ENCODE peak calls at places on chromosomes 7 and 10, in five cellular contexts. One of them, this sample, is unnamed.

GRCh38 chr7:29239638-29240037 is 45.1 kb downstream of the CHN2 start:
- DNase-seq in uterus: no peak
- DNase-seq in A549: peak
- DNase-seq in nephron progenitor cell: no peak
- DNase-seq in activated CD8-positive, alpha-beta T cell treated with anti-CD3 and anti-CD28 coated beads for 36 hours: peak
- DNase-seq in this sample: no peak

GRCh38 chr10:71234017-71234894 is 21.9 kb downstream of the UNC5B start:
- DNase-seq in uterus: no peak
- DNase-seq in A549: no peak
- DNase-seq in nephron progenitor cell: no peak
- DNase-seq in activated CD8-positive, alpha-beta T cell treated with anti-CD3 and anti-CD28 coated beads for 36 hours: no peak
- DNase-seq in this sample: no peak

GRCh38 chr7:97871659-97872024 is 566 bp downstream of the ASNS start:
- DNase-seq in uterus: peak
- DNase-seq in A549: no peak
- DNase-seq in nephron progenitor cell: no peak
- DNase-seq in activated CD8-positive, alpha-beta T cell treated with anti-CD3 and anti-CD28 coated beads for 36 hours: peak
- DNase-seq in this sample: no peak

GRCh38 chr7:14630048-14630447 is 272.5 kb downstream of the DGKB start:
- DNase-seq in uterus: no peak
- DNase-seq in A549: no peak
- DNase-seq in nephron progenitor cell: no peak
- DNase-seq in activated CD8-positive, alpha-beta T cell treated with anti-CD3 and anti-CD28 coated beads for 36 hours: no peak
- DNase-seq in this sample: no peak

GRCh38 chr10:14583252-14583651 is 191.4 kb downstream of the FAM107B start:
- DNase-seq in uterus: no peak
- DNase-seq in A549: no peak
- DNase-seq in nephron progenitor cell: no peak
- DNase-seq in activated CD8-positive, alpha-beta T cell treated with anti-CD3 and anti-CD28 coated beads for 36 hours: peak
- DNase-seq in this sample: no peak

GRCh38 chr7:71625534-71625933 is 493.6 kb downstream of the GALNT17 start:
- DNase-seq in uterus: no peak
- DNase-seq in A549: no peak
- DNase-seq in nephron progenitor cell: no peak
- DNase-seq in activated CD8-positive, alpha-beta T cell treated with anti-CD3 and anti-CD28 coated beads for 36 hours: no peak
- DNase-seq in this sample: no peak

GRCh38 chr7:98294326-98294725 is 12.8 kb downstream of the BRI3 start:
- DNase-seq in uterus: no peak
- DNase-seq in A549: no peak
- DNase-seq in nephron progenitor cell: no peak
- DNase-seq in activated CD8-positive, alpha-beta T cell treated with anti-CD3 and anti-CD28 coated beads for 36 hours: no peak
- DNase-seq in this sample: no peak

GRCh38 chr10:42553064-42553407 is 85.3 kb downstream of the ZNF33B start:
- DNase-seq in uterus: no peak
- DNase-seq in A549: no peak
- DNase-seq in nephron progenitor cell: no peak
- DNase-seq in activated CD8-positive, alpha-beta T cell treated with anti-CD3 and anti-CD28 coated beads for 36 hours: no peak
- DNase-seq in this sample: no peak

GRCh38 chr7:158442260-158442659 is 145.4 kb downstream of the PTPRN2 start:
- DNase-seq in uterus: no peak
- DNase-seq in A549: peak
- DNase-seq in nephron progenitor cell: no peak
- DNase-seq in activated CD8-positive, alpha-beta T cell treated with anti-CD3 and anti-CD28 coated beads for 36 hours: no peak
- DNase-seq in this sample: no peak

GRCh38 chr10:70759769-70760168 is 25.4 kb downstream of the TBATA start:
- DNase-seq in uterus: no peak
- DNase-seq in A549: peak
- DNase-seq in nephron progenitor cell: no peak
- DNase-seq in activated CD8-positive, alpha-beta T cell treated with anti-CD3 and anti-CD28 coated beads for 36 hours: peak
- DNase-seq in this sample: no peak

GRCh38 chr7:112143567-112143966 is 62.6 kb downstream of the DOCK4 start:
- DNase-seq in uterus: no peak
- DNase-seq in A549: no peak
- DNase-seq in nephron progenitor cell: no peak
- DNase-seq in activated CD8-positive, alpha-beta T cell treated with anti-CD3 and anti-CD28 coated beads for 36 hours: no peak
- DNase-seq in this sample: no peak

GRCh38 chr10:26437637-26438461 is at the start of gene APBB1IP:
- DNase-seq in uterus: no peak
- DNase-seq in A549: no peak
- DNase-seq in nephron progenitor cell: peak
- DNase-seq in activated CD8-positive, alpha-beta T cell treated with anti-CD3 and anti-CD28 coated beads for 36 hours: peak
- DNase-seq in this sample: no peak

GRCh38 chr7:30816291-30817059 is 45.3 kb downstream of the MINDY4 start:
- DNase-seq in uterus: peak
- DNase-seq in A549: no peak
- DNase-seq in nephron progenitor cell: no peak
- DNase-seq in activated CD8-positive, alpha-beta T cell treated with anti-CD3 and anti-CD28 coated beads for 36 hours: no peak
- DNase-seq in this sample: no peak

GRCh38 chr7:120054376-120055100 is 218.4 kb upstream of the KCND2 start:
- DNase-seq in uterus: no peak
- DNase-seq in A549: no peak
- DNase-seq in nephron progenitor cell: no peak
- DNase-seq in activated CD8-positive, alpha-beta T cell treated with anti-CD3 and anti-CD28 coated beads for 36 hours: no peak
- DNase-seq in this sample: no peak

GRCh38 chr7:79459381-79459780 is 5.9 kb upstream of the MAGI2 start:
- DNase-seq in uterus: no peak
- DNase-seq in A549: no peak
- DNase-seq in nephron progenitor cell: no peak
- DNase-seq in activated CD8-positive, alpha-beta T cell treated with anti-CD3 and anti-CD28 coated beads for 36 hours: no peak
- DNase-seq in this sample: no peak

GRCh38 chr10:92997620-92998019 is 63.0 kb upstream of the CYP26C1 start:
- DNase-seq in uterus: no peak
- DNase-seq in A549: no peak
- DNase-seq in nephron progenitor cell: no peak
- DNase-seq in activated CD8-positive, alpha-beta T cell treated with anti-CD3 and anti-CD28 coated beads for 36 hours: no peak
- DNase-seq in this sample: no peak

GRCh38 chr7:55557666-55558188 is 14.6 kb downstream of the VOPP1 start:
- DNase-seq in uterus: no peak
- DNase-seq in A549: no peak
- DNase-seq in nephron progenitor cell: no peak
- DNase-seq in activated CD8-positive, alpha-beta T cell treated with anti-CD3 and anti-CD28 coated beads for 36 hours: peak
- DNase-seq in this sample: no peak

GRCh38 chr10:33772370-33773331 is 438.2 kb upstream of the NRP1 start:
- DNase-seq in uterus: peak
- DNase-seq in A549: no peak
- DNase-seq in nephron progenitor cell: peak
- DNase-seq in activated CD8-positive, alpha-beta T cell treated with anti-CD3 and anti-CD28 coated beads for 36 hours: peak
- DNase-seq in this sample: no peak

GRCh38 chr10:50063100-50063499 is 4.7 kb upstream of the WASHC2A start:
- DNase-seq in uterus: no peak
- DNase-seq in A549: no peak
- DNase-seq in nephron progenitor cell: peak
- DNase-seq in activated CD8-positive, alpha-beta T cell treated with anti-CD3 and anti-CD28 coated beads for 36 hours: no peak
- DNase-seq in this sample: no peak

GRCh38 chr7:11345621-11346020 is 371.9 kb downstream of the PHF14 start:
- DNase-seq in uterus: no peak
- DNase-seq in A549: no peak
- DNase-seq in nephron progenitor cell: no peak
- DNase-seq in activated CD8-positive, alpha-beta T cell treated with anti-CD3 and anti-CD28 coated beads for 36 hours: no peak
- DNase-seq in this sample: no peak

GRCh38 chr10:92284112-92284704 is 6.7 kb downstream of the CPEB3 start:
- DNase-seq in uterus: no peak
- DNase-seq in A549: no peak
- DNase-seq in nephron progenitor cell: no peak
- DNase-seq in activated CD8-positive, alpha-beta T cell treated with anti-CD3 and anti-CD28 coated beads for 36 hours: no peak
- DNase-seq in this sample: no peak

GRCh38 chr7:100901921-100902332 is 6.2 kb upstream of the ACHE start:
- DNase-seq in uterus: no peak
- DNase-seq in A549: no peak
- DNase-seq in nephron progenitor cell: no peak
- DNase-seq in activated CD8-positive, alpha-beta T cell treated with anti-CD3 and anti-CD28 coated beads for 36 hours: no peak
- DNase-seq in this sample: no peak

GRCh38 chr10:25522946-25523608 is 348.3 kb downstream of the GPR158 start:
- DNase-seq in uterus: no peak
- DNase-seq in A549: peak
- DNase-seq in nephron progenitor cell: no peak
- DNase-seq in activated CD8-positive, alpha-beta T cell treated with anti-CD3 and anti-CD28 coated beads for 36 hours: no peak
- DNase-seq in this sample: no peak

GRCh38 chr10:6580279-6581029 is 378 bp upstream of the PRKCQ start:
- DNase-seq in uterus: peak
- DNase-seq in A549: peak
- DNase-seq in nephron progenitor cell: peak
- DNase-seq in activated CD8-positive, alpha-beta T cell treated with anti-CD3 and anti-CD28 coated beads for 36 hours: peak
- DNase-seq in this sample: no peak
- TF ChIP-seq CTCF in uterus: no peak
- TF ChIP-seq CTCF in A549: peak
- TF ChIP-seq CTCF in nephron progenitor cell: peak
- TF ChIP-seq CTCF in activated CD8-positive, alpha-beta T cell treated with anti-CD3 and anti-CD28 coated beads for 36 hours: peak
- TF ChIP-seq CTCF in this sample: no peak

GRCh38 chr7:140137078-140137477 is 39.7 kb downstream of the KDM7A start:
- DNase-seq in uterus: no peak
- DNase-seq in A549: no peak
- DNase-seq in nephron progenitor cell: no peak
- DNase-seq in activated CD8-positive, alpha-beta T cell treated with anti-CD3 and anti-CD28 coated beads for 36 hours: no peak
- DNase-seq in this sample: no peak
- TF ChIP-seq CTCF in uterus: no peak
- TF ChIP-seq CTCF in A549: no peak
- TF ChIP-seq CTCF in nephron progenitor cell: no peak
- TF ChIP-seq CTCF in activated CD8-positive, alpha-beta T cell treated with anti-CD3 and anti-CD28 coated beads for 36 hours: no peak
- TF ChIP-seq CTCF in this sample: no peak

GRCh38 chr10:3691482-3691881 is 93.5 kb downstream of the KLF6 start:
- DNase-seq in uterus: no peak
- DNase-seq in A549: no peak
- DNase-seq in nephron progenitor cell: no peak
- DNase-seq in activated CD8-positive, alpha-beta T cell treated with anti-CD3 and anti-CD28 coated beads for 36 hours: no peak
- DNase-seq in this sample: no peak

GRCh38 chr10:3689871-3690510 is 95.0 kb downstream of the KLF6 start:
- DNase-seq in uterus: no peak
- DNase-seq in A549: peak
- DNase-seq in nephron progenitor cell: no peak
- DNase-seq in activated CD8-positive, alpha-beta T cell treated with anti-CD3 and anti-CD28 coated beads for 36 hours: peak
- DNase-seq in this sample: no peak

GRCh38 chr10:3698312-3698711 is 86.7 kb downstream of the KLF6 start:
- DNase-seq in uterus: no peak
- DNase-seq in A549: no peak
- DNase-seq in nephron progenitor cell: no peak
- DNase-seq in activated CD8-positive, alpha-beta T cell treated with anti-CD3 and anti-CD28 coated beads for 36 hours: no peak
- DNase-seq in this sample: no peak

GRCh38 chr10:3692331-3692860 is 92.6 kb downstream of the KLF6 start:
- DNase-seq in uterus: peak
- DNase-seq in A549: no peak
- DNase-seq in nephron progenitor cell: no peak
- DNase-seq in activated CD8-positive, alpha-beta T cell treated with anti-CD3 and anti-CD28 coated beads for 36 hours: no peak
- DNase-seq in this sample: no peak

GRCh38 chr10:3693031-3693714 is 91.8 kb downstream of the KLF6 start:
- DNase-seq in uterus: no peak
- DNase-seq in A549: no peak
- DNase-seq in nephron progenitor cell: no peak
- DNase-seq in activated CD8-positive, alpha-beta T cell treated with anti-CD3 and anti-CD28 coated beads for 36 hours: no peak
- DNase-seq in this sample: no peak
- TF ChIP-seq CTCF in uterus: no peak
- TF ChIP-seq CTCF in A549: no peak
- TF ChIP-seq CTCF in nephron progenitor cell: no peak
- TF ChIP-seq CTCF in activated CD8-positive, alpha-beta T cell treated with anti-CD3 and anti-CD28 coated beads for 36 hours: no peak
- TF ChIP-seq CTCF in this sample: no peak

DNA sequence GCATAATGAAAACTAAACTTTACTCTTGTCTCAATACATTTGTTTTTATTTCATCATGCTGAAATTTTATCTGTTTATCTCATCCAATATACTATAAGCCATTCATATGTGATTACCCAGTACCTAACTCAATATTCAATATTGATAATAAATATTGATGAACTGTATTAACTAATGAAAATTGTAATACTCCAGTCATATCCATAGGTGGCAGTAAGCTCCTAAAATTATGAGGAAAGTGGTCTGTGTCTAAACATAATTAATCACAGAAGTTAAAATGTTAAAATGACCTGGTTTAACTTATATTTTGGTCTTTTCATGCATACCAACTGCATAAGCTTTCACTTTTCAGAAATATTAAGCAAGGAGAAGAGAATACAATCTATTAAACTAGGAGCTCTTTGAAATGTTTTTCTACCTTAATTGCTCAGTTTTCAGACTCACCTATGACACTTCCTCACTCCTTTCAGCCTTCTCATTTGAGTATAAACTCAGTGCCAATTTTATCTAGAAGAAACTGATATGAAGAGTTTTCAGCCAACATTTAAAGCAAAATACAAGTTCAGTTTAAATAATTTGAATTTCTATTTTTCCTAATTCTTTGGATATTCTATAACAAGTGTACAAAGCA is 30.5 kb upstream of the VWDE start:
- DNase-seq in uterus: no peak
- DNase-seq in A549: no peak
- DNase-seq in nephron progenitor cell: no peak
- DNase-seq in activated CD8-positive, alpha-beta T cell treated with anti-CD3 and anti-CD28 coated beads for 36 hours: no peak
- DNase-seq in this sample: no peak
- TF ChIP-seq CTCF in uterus: no peak
- TF ChIP-seq CTCF in A549: peak
- TF ChIP-seq CTCF in nephron progenitor cell: peak
- TF ChIP-seq CTCF in activated CD8-positive, alpha-beta T cell treated with anti-CD3 and anti-CD28 coated beads for 36 hours: peak
- TF ChIP-seq CTCF in this sample: peak

GRCh38 chr7:3481435-3481834 is 180.4 kb downstream of the SDK1 start:
- DNase-seq in uterus: no peak
- DNase-seq in A549: no peak
- DNase-seq in nephron progenitor cell: no peak
- DNase-seq in activated CD8-positive, alpha-beta T cell treated with anti-CD3 and anti-CD28 coated beads for 36 hours: no peak
- DNase-seq in this sample: no peak
- TF ChIP-seq CTCF in uterus: no peak
- TF ChIP-seq CTCF in A549: no peak
- TF ChIP-seq CTCF in nephron progenitor cell: no peak
- TF ChIP-seq CTCF in activated CD8-positive, alpha-beta T cell treated with anti-CD3 and anti-CD28 coated beads for 36 hours: no peak
- TF ChIP-seq CTCF in this sample: no peak

DNA sequence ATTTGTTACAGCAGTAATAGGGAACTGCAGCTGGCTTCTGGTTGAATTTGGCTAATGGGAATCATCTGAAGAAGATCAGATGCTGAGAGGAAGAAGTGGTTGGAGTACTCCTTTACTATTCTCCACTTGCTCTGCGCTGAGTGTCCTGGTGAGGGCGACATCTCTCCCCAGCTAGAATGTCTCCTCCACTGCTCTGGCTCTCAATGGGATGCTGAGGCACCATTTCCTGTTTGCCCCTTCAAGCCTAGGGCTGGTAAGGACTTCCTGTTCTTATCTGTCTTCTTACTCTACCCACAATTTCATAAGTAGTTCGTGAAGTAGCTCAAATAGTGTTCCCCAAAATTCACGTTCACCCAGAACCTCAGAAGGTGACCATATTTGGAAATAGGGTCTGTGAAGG is 43.2 kb upstream of the TES start:
- DNase-seq in uterus: no peak
- DNase-seq in A549: no peak
- DNase-seq in nephron progenitor cell: no peak
- DNase-seq in activated CD8-positive, alpha-beta T cell treated with anti-CD3 and anti-CD28 coated beads for 36 hours: peak
- DNase-seq in this sample: no peak
- TF ChIP-seq CTCF in uterus: no peak
- TF ChIP-seq CTCF in A549: no peak
- TF ChIP-seq CTCF in nephron progenitor cell: no peak
- TF ChIP-seq CTCF in activated CD8-positive, alpha-beta T cell treated with anti-CD3 and anti-CD28 coated beads for 36 hours: peak
- TF ChIP-seq CTCF in this sample: peak

GRCh38 chr10:131898061-131898460 is 2.7 kb upstream of the PPP2R2D start:
- DNase-seq in uterus: no peak
- DNase-seq in A549: no peak
- DNase-seq in nephron progenitor cell: no peak
- DNase-seq in activated CD8-positive, alpha-beta T cell treated with anti-CD3 and anti-CD28 coated beads for 36 hours: no peak
- DNase-seq in this sample: no peak
- TF ChIP-seq CTCF in uterus: no peak
- TF ChIP-seq CTCF in A549: no peak
- TF ChIP-seq CTCF in nephron progenitor cell: no peak
- TF ChIP-seq CTCF in activated CD8-positive, alpha-beta T cell treated with anti-CD3 and anti-CD28 coated beads for 36 hours: no peak
- TF ChIP-seq CTCF in this sample: no peak

GRCh38 chr10:11993834-11994468 is 48.7 kb downstream of the UPF2 start:
- DNase-seq in uterus: no peak
- DNase-seq in A549: no peak
- DNase-seq in nephron progenitor cell: no peak
- DNase-seq in activated CD8-positive, alpha-beta T cell treated with anti-CD3 and anti-CD28 coated beads for 36 hours: no peak
- DNase-seq in this sample: no peak

GRCh38 chr10:11986593-11987216 is 55.9 kb downstream of the UPF2 start:
- DNase-seq in uterus: peak
- DNase-seq in A549: peak
- DNase-seq in nephron progenitor cell: peak
- DNase-seq in activated CD8-positive, alpha-beta T cell treated with anti-CD3 and anti-CD28 coated beads for 36 hours: peak
- DNase-seq in this sample: peak

GRCh38 chr10:11988924-11989323 is 53.7 kb downstream of the UPF2 start:
- DNase-seq in uterus: no peak
- DNase-seq in A549: no peak
- DNase-seq in nephron progenitor cell: no peak
- DNase-seq in activated CD8-positive, alpha-beta T cell treated with anti-CD3 and anti-CD28 coated beads for 36 hours: no peak
- DNase-seq in this sample: no peak
- TF ChIP-seq CTCF in uterus: no peak
- TF ChIP-seq CTCF in A549: no peak
- TF ChIP-seq CTCF in nephron progenitor cell: no peak
- TF ChIP-seq CTCF in activated CD8-positive, alpha-beta T cell treated with anti-CD3 and anti-CD28 coated beads for 36 hours: no peak
- TF ChIP-seq CTCF in this sample: no peak

This sample was measured in kidney epithelial cell.